ENCODE peak calls at places on chromosomes 4 and X, in seven cellular contexts. B is IMR-90, R is PC-3, J is K562, L is HCT116, G is GM23248, X is OCI-LY7. A is an unnamed sample.

GRCh38 chr4:73978886-73979285 is 2.9 kb downstream of the PF4 start:
- DNase-seq in B (peak), R (peak), J (no peak), L (no peak), G (peak), X (no peak), A (peak)

GRCh38 chrX:10101269-10101668 is 55.5 kb upstream of the CLCN4 start:
- DNase-seq in B (peak), R (no peak), J (no peak), L (no peak), G (no peak), X (no peak), A (no peak)

GRCh38 chr4:92305148-92305877 is 1.5 kb downstream of the GRID2 start:
- DNase-seq in B (peak), R (peak), J (no peak), L (peak), G (peak), X (no peak), A (peak)

GRCh38 chrX:102604327-102604726 is 5.0 kb downstream of the ARMCX5 start:
- DNase-seq in B (no peak), R (no peak), J (no peak), L (no peak), G (no peak), X (no peak), A (no peak)

GRCh38 chrX:46620505-46620904 is 46.9 kb downstream of the CHST7 start:
- DNase-seq in B (no peak), R (no peak), J (no peak), L (no peak), G (no peak), X (no peak), A (no peak)

GRCh38 chr4:94957030-94957429 is 199.3 kb downstream of the BMPR1B start:
- DNase-seq in B (no peak), R (no peak), J (no peak), L (no peak), G (no peak), X (no peak), A (no peak)

GRCh38 chr4:53490965-53491622 is 100.2 kb downstream of the LNX1 start:
- DNase-seq in B (peak), R (peak), J (peak), L (peak), G (peak), X (peak), A (peak)

GRCh38 chr4:139817657-139818452 is 152.2 kb downstream of the MGST2 start:
- DNase-seq in B (no peak), R (no peak), J (no peak), L (no peak), G (peak), X (no peak), A (no peak)

GRCh38 chr4:498328-498919 is 532 bp downstream of the ZNF721 start:
- DNase-seq in B (no peak), R (no peak), J (no peak), L (no peak), G (peak), X (no peak), A (no peak)

GRCh38 chr4:150181536-150181935 is 103.3 kb downstream of the DCLK2 start:
- DNase-seq in B (peak), R (no peak), J (no peak), L (no peak), G (peak), X (no peak), A (no peak)

GRCh38 chr4:97987019-97987648 is 156.1 kb downstream of the STPG2 start:
- DNase-seq in B (no peak), R (peak), J (no peak), L (peak), G (peak), X (peak), A (peak)

GRCh38 chrX:135477576-135477975 is 42.9 kb upstream of the INTS6L start:
- DNase-seq in B (peak), R (peak), J (peak), L (peak), G (peak), X (peak), A (peak)

GRCh38 chrX:89124985-89125384 is 378.0 kb downstream of the CPXCR1 start:
- DNase-seq in B (no peak), R (no peak), J (no peak), L (no peak), G (no peak), X (no peak), A (no peak)

GRCh38 chr4:140807491-140808257 is 51.5 kb upstream of the TBC1D9 start:
- DNase-seq in B (peak), R (no peak), J (no peak), L (no peak), G (no peak), X (peak), A (peak)

GRCh38 chr4:3271131-3271530 is 21.7 kb upstream of the RGS12 start:
- DNase-seq in B (no peak), R (no peak), J (no peak), L (no peak), G (no peak), X (no peak), A (no peak)

GRCh38 chrX:7334253-7334935 is 186.4 kb upstream of the PUDP start:
- DNase-seq in B (peak), R (peak), J (no peak), L (no peak), G (peak), X (no peak), A (no peak)

GRCh38 chr4:119774840-119775239 is 146.2 kb upstream of the PDE5A start:
- DNase-seq in B (no peak), R (no peak), J (no peak), L (no peak), G (no peak), X (no peak), A (no peak)

GRCh38 chr4:52588097-52588496 is 71.0 kb downstream of the USP46 start:
- DNase-seq in B (peak), R (peak), J (peak), L (peak), G (peak), X (peak), A (peak)

GRCh38 chrX:53280703-53281320 is 572 bp downstream of the IQSEC2 start:
- DNase-seq in B (peak), R (peak), J (no peak), L (no peak), G (peak), X (no peak), A (no peak)

GRCh38 chrX:43589735-43590515 is 66.2 kb upstream of the MAOA start:
- DNase-seq in B (no peak), R (peak), J (no peak), L (no peak), G (no peak), X (no peak), A (peak)

GRCh38 chr4:6087669-6088068 is 69.4 kb upstream of the C4orf50 start:
- DNase-seq in B (peak), R (peak), J (peak), L (peak), G (peak), X (peak), A (peak)

GRCh38 chrX:24253469-24253868 is 60.4 kb downstream of the SUPT20HL2 start:
- DNase-seq in B (no peak), R (no peak), J (no peak), L (no peak), G (no peak), X (no peak), A (no peak)

GRCh38 chr4:78811034-78811433 is 34.9 kb downstream of the BMP2K start:
- DNase-seq in B (peak), R (no peak), J (no peak), L (no peak), G (no peak), X (no peak), A (no peak)

GRCh38 chr4:124936427-124936826 is 223.9 kb upstream of the ANKRD50 start:
- DNase-seq in B (peak), R (no peak), J (no peak), L (no peak), G (peak), X (no peak), A (no peak)

GRCh38 chr4:26530094-26530493 is 39.8 kb upstream of the CCKAR start:
- DNase-seq in B (no peak), R (no peak), J (no peak), L (no peak), G (no peak), X (no peak), A (no peak)

GRCh38 chr4:122854444-122854843 is 27.8 kb downstream of the FGF2 start:
- DNase-seq in B (no peak), R (no peak), J (no peak), L (no peak), G (peak), X (no peak), A (no peak)

GRCh38 chr4:145271194-145271593 is 90.8 kb upstream of the OTUD4 start:
- DNase-seq in B (no peak), R (no peak), J (no peak), L (no peak), G (no peak), X (no peak), A (no peak)

GRCh38 chr4:120994521-120994920 is 72.0 kb upstream of the PRDM5 start:
- DNase-seq in B (no peak), R (no peak), J (no peak), L (no peak), G (no peak), X (no peak), A (no peak)

GRCh38 chr4:11455201-11455835 is 26.6 kb upstream of the HS3ST1 start:
- DNase-seq in B (no peak), R (no peak), J (no peak), L (no peak), G (no peak), X (no peak), A (no peak)

DNA sequence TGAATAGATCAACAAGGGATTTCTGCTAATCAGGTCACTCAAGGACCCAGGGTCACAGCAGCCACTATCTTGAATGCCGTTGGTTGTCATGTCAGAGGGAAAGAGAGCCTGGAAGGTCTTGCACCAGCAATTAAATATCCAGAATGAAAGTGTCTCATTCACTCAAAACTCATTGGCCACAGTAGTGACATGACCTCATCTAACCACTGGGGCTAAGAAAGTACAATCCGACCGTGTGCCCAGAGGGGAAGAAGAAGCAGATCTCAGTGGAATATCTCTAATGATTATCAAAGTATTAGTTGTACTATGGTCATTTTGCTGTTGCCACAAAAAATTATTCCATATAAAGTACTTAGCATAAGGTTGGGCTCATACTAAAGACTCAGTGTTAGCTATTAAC is 210.0 kb downstream of the QDPR start:
- DNase-seq in B (no peak), R (no peak), J (no peak), L (no peak), G (no peak), X (no peak), A (no peak)
- H2AFZ ChIP-seq in B (no peak), R (no peak), J (no peak), L (no peak), G (peak), X (no peak), A (no peak)

DNA sequence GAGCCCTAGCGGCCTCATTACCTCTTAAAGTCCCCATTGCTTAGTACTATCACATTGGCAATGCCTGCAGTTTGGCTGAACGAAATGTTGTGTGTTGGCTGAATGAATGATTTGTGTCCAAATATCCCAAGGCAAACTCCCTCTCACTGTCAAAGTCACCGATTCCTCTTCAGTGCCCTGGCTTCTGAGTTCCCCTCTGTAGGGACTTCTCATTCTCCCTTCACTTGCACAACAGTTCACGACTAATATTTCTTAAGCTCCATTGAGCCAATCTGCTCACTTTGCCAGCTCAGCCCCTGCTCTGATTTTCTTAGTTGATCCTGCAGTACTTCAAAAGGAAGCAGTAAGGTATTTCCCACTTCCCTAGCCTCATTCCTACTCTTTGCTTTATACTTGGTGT is 21.9 kb upstream of the PACRGL start:
- DNase-seq in B (no peak), R (no peak), J (no peak), L (no peak), G (no peak), X (no peak), A (no peak)
- H2AFZ ChIP-seq in B (no peak), R (no peak), J (no peak), L (no peak), G (no peak), X (no peak), A (no peak)

GRCh38 chrX:105307762-105308161 is 87.3 kb upstream of the TEX13A start:
- DNase-seq in B (peak), R (peak), J (no peak), L (no peak), G (no peak), X (no peak), A (no peak)
- H2AFZ ChIP-seq in B (no peak), R (no peak), J (no peak), L (no peak), G (no peak), X (no peak), A (no peak)

DNA sequence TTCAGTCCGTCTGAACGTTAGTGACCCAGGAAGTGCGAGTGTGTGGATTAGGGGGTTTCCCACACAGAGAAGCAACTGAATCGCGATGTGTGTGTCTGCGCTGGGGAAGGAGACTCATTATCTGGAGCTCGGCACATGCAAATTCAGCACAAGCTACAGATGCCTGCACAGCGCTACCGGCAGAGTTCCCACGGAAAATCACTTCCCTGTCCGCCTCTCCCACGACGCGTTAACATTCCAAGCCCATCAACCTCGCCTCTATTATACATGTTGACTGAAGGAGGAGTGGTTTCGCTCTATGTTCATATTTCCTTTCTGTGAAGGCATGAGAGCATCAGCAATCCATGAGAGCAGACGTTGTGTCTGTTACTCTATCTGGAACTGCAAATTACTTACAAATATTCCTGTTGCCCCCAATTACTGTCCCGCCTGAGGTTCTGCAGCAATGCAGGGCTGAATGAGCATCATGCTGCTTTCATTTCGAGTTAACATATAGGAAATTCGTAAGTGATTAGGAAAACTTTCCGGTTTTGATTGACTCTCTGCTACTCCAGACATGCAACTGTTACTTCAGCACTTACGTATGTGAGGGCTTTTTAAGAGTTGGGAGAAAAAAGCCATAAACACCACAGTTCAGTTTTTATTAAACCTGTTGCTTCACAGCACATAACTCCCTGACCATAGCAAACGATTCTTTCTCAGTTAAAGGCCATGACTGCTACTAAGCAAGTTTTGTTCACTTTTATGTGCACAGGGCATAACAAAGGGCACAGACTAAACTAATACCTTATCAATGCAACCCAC is 15.0 kb upstream of the MTNR1A start:
- DNase-seq in B (peak), R (no peak), J (no peak), L (no peak), G (peak), X (no peak), A (peak)
- H2AFZ ChIP-seq in B (peak), R (no peak), J (peak), L (no peak), G (peak), X (no peak), A (no peak)

GRCh38 chrX:136779346-136779781 is 1.4 kb downstream of the ARHGEF6 start:
- DNase-seq in B (no peak), R (no peak), J (no peak), L (no peak), G (peak), X (peak), A (no peak)

GRCh38 chrX:136781180-136781797 is 557 bp upstream of the ARHGEF6 start:
- DNase-seq in B (no peak), R (peak), J (no peak), L (no peak), G (peak), X (peak), A (no peak)

GRCh38 chrX:136780241-136780640 is 491 bp downstream of the ARHGEF6 start:
- DNase-seq in B (no peak), R (no peak), J (no peak), L (no peak), G (peak), X (no peak), A (no peak)

GRCh38 chrX:136778914-136779313 is 1.8 kb downstream of the ARHGEF6 start:
- DNase-seq in B (no peak), R (no peak), J (no peak), L (no peak), G (no peak), X (no peak), A (no peak)

DNA sequence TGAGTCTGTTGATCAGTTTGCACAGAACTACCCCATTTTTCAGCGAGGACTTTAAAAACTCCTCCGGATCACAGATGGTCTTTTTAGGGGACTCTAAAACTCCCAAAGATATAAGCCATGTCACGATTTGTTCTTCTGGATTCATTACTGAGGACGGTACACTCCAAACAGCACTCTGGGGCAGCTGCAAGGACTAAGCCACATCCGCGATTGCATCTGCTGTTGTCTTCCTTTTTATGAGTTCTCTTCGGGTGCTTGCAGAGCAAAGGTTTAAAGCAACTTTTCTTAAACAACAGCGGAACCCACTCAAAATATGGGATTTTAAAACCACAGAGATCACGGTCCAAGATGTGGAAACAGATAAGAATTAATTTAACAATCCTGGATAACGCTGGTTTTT is at the start of gene ARHGEF6:
- DNase-seq in B (no peak), R (peak), J (no peak), L (no peak), G (peak), X (peak), A (no peak)
- H2AFZ ChIP-seq in B (peak), R (peak), J (peak), L (no peak), G (peak), X (peak), A (no peak)

DNA sequence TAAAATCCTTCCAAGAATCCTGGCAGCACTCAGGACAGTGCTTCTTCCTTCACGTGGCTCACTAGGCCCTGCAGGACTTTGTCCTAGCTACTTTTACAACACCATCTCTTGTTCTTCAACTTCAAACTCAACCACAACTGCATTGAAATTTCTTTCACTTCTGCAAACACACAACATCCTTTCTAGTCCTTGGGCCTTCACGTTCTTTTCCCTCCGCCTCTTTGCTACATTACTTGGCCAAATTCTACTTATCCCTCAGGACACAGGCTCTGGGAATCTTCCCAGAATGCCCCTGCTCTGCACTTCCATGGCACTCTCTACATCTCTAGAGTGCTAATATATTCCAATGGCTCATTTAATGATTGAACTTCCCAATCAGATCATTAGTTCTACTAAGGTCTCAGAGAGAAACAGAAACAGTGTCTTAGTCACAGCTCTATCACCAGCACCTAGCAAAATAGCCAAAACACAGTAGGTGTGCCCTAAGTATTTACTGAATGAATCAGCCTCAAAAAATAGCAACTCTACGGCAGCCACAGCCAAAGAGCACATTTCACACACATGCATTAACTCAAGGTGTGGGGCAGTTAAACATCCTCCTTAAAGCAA is 73.3 kb downstream of the MANBA start:
- DNase-seq in B (peak), R (peak), J (no peak), L (peak), G (peak), X (no peak), A (no peak)
- H2AFZ ChIP-seq in B (no peak), R (no peak), J (no peak), L (no peak), G (peak), X (no peak), A (no peak)

DNA sequence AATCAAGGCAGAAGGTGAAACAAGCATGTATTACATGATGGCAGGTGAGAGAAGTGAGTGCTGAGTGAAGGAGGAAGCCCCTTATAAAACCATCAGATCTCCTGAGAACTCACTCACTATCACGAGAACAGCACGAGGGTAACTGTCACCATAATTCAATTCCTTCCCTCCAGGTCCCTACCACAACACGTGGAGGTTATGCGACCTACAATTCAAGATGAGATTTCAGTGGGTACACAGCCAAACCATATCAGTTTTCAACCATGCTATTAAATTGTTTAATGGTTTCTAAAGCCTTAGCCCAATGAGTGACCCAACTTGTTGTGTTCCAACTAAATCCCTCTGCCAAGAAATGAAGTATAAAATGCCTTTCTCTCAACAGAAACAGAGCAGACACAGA is 519.8 kb downstream of the GBA3 start:
- DNase-seq in B (no peak), R (no peak), J (no peak), L (no peak), G (no peak), X (no peak), A (no peak)
- H2AFZ ChIP-seq in B (no peak), R (no peak), J (no peak), L (no peak), G (no peak), X (no peak), A (no peak)

GRCh38 chr4:96524311-96524875 is 684.5 kb downstream of the PDHA2 start:
- DNase-seq in B (no peak), R (peak), J (no peak), L (no peak), G (no peak), X (no peak), A (no peak)
- H2AFZ ChIP-seq in B (no peak), R (no peak), J (no peak), L (no peak), G (no peak), X (no peak), A (no peak)

A was measured in hepatocyte.